ENCODE peak calls at places on chromosomes 1 and 21, in eight cellular contexts. H is activated B cell treated with CpG ODN at 0.5 μM for 24 hours; S is gastrocnemius medialis; W is kidney tubule cell; X is stimulated activated CD4-positive, alpha-beta T cell treated with anti-CD3 and anti-CD28 coated beads, Interleukin-12 subunit alpha, Interleukin-12 subunit beta, amount 100 ng/mL, for 4 hours; D is GM12865; R is EL; E is ovary. O is an unnamed sample.

GRCh38 chr1:2127181-2128145 is 67.1 kb downstream of the FAAP20 start:
- DNase-seq in H (no peak), S (no peak), W (no peak), X (no peak), D (no peak), R (no peak), E (no peak), O (no peak)

GRCh38 chr1:11142618-11143391 is 43.1 kb upstream of the EXOSC10 start:
- DNase-seq in H (no peak), S (no peak), W (no peak), X (no peak), D (no peak), R (no peak), E (no peak), O (no peak)

GRCh38 chr1:48777219-48777895 is 666 bp upstream of the BEND5 start:
- DNase-seq in H (no peak), S (no peak), W (no peak), X (no peak), D (no peak), R (no peak), E (peak), O (peak)

GRCh38 chr1:37477198-37477931 is 3.0 kb downstream of the ZC3H12A start:
- DNase-seq in H (peak), S (no peak), W (peak), X (peak), D (peak), R (peak), E (peak), O (peak)

GRCh38 chr1:34408011-34408410 is 231.3 kb downstream of the C1orf94 start:
- DNase-seq in H (no peak), S (no peak), W (no peak), X (no peak), D (no peak), R (no peak), E (no peak), O (peak)

GRCh38 chr1:221878134-221878533 is 136.2 kb upstream of the DUSP10 start:
- DNase-seq in H (no peak), S (no peak), W (peak), X (no peak), D (peak), R (no peak), E (no peak), O (no peak)

GRCh38 chr1:35115459-35116383 is 36.5 kb downstream of the ZMYM1 start:
- DNase-seq in H (no peak), S (no peak), W (no peak), X (no peak), D (no peak), R (peak), E (no peak), O (no peak)

GRCh38 chr21:14741237-14741636 is 195.1 kb upstream of the SAMSN1 start:
- DNase-seq in H (no peak), S (no peak), W (peak), X (no peak), D (no peak), R (no peak), E (no peak), O (peak)

GRCh38 chr1:205188132-205188531 is 23.4 kb downstream of the DSTYK start:
- DNase-seq in H (no peak), S (no peak), W (no peak), X (no peak), D (no peak), R (no peak), E (no peak), O (no peak)

GRCh38 chr1:11731719-11732283 is 4.1 kb upstream of the AGTRAP start:
- DNase-seq in H (no peak), S (peak), W (peak), X (no peak), D (no peak), R (no peak), E (peak), O (peak)

GRCh38 chr1:223844521-223844961 is 1.2 kb downstream of the TP53BP2 start:
- DNase-seq in H (no peak), S (no peak), W (no peak), X (peak), D (no peak), R (peak), E (no peak), O (no peak)

GRCh38 chr1:226444901-226445300 is 37.0 kb upstream of the PARP1 start:
- DNase-seq in H (no peak), S (no peak), W (no peak), X (peak), D (peak), R (no peak), E (no peak), O (no peak)